ENCODE peak calls at places on chromosomes 11 and 22, in nine cellular contexts. U, O, T, F, Z, S, V, B and Q are unnamed samples.

GRCh38 chr22:50114221-50114981 is 24.6 kb downstream of the MOV10L1 start:
- DNase-seq in B (peak; percentile 74), O (peak; percentile 75), V (peak; percentile 54), F (no peak), Z (no peak), U (no peak), S (peak; percentile 91), T (no peak), Q (no peak)

GRCh38 chr11:6667733-6668374 is 12.2 kb upstream of the DCHS1 start:
- DNase-seq in Z (no peak), O (peak; percentile 43), U (peak; percentile 8), F (peak; percentile 77), B (peak; percentile 59), T (no peak), S (peak; percentile 58), V (peak; percentile 30), Q (no peak)

GRCh38 chr11:12765428-12765827 is 91.2 kb downstream of the TEAD1 start:
- DNase-seq in U (no peak), V (no peak), B (peak; percentile 67), S (peak; percentile 36), F (no peak), Z (no peak), O (peak; percentile 66), T (no peak), Q (no peak)

GRCh38 chr11:63599211-63600122 is 14.8 kb downstream of the PLAAT3 start:
- DNase-seq in O (peak; percentile 49), T (no peak), B (peak; percentile 76), V (peak; percentile 87), F (no peak), U (no peak), S (peak; percentile 42), Z (no peak), Q (no peak)

GRCh38 chr22:34414467-34415440 is 494.5 kb upstream of the LARGE1 start:
- DNase-seq in O (no peak), Z (peak; percentile 43), B (peak; percentile 14), V (peak; percentile 48), U (no peak), T (no peak), F (peak; percentile 98), S (peak; percentile 1), Q (peak; percentile 84)

GRCh38 chr11:61899146-61899841 is 7.9 kb upstream of the FADS3 start:
- DNase-seq in B (peak; percentile 77), O (peak; percentile 74), F (peak; percentile 89), S (peak; percentile 75), V (peak; percentile 69), Z (peak; percentile 89), T (peak; percentile 90), U (peak; percentile 95), Q (peak; percentile 96)

GRCh38 chr11:108237058-108237481 is 14.2 kb downstream of the ATM start:
- DNase-seq in T (no peak), S (no peak), B (no peak), V (no peak), Z (no peak), O (no peak), F (no peak), U (no peak), Q (no peak)

GRCh38 chr11:93984205-93984586 is 37.0 kb upstream of the HEPHL1 start:
- DNase-seq in U (no peak), S (no peak), T (no peak), F (no peak), V (peak; percentile 29), Z (no peak), B (no peak), O (no peak), Q (no peak)

GRCh38 chr11:35040221-35040942 is 98.6 kb upstream of the CD44 start:
- DNase-seq in T (peak; percentile 41), S (peak; percentile 38), U (no peak), V (peak; percentile 95), Z (no peak), F (no peak), B (peak; percentile 88), O (peak; percentile 89), Q (no peak)

GRCh38 chr22:44957267-44957905 is 52.4 kb downstream of the PHF21B start:
- DNase-seq in U (no peak), V (no peak), O (no peak), F (peak; percentile 72), S (no peak), T (no peak), B (peak; percentile 19), Z (no peak), Q (no peak)

GRCh38 chr11:120131941-120132644 is 5.8 kb downstream of the TRIM29 start:
- DNase-seq in V (peak; percentile 80), S (no peak), U (no peak), B (no peak), Z (peak; percentile 37), O (no peak), T (no peak), F (no peak), Q (peak; percentile 31)

GRCh38 chr11:19769820-19770219 is 57.2 kb downstream of the NAV2 start:
- DNase-seq in S (peak; percentile 47), O (peak; percentile 85), T (no peak), B (peak; percentile 67), F (no peak), U (no peak), V (no peak), Z (no peak), Q (no peak)

GRCh38 chr11:31809857-31810778 is 1.0 kb downstream of the PAX6 start:
- DNase-seq in B (peak; percentile 52), S (peak; percentile 38), T (no peak), V (peak; percentile 49), U (peak; percentile 41), O (peak; percentile 62), F (peak; percentile 73), Z (no peak), Q (peak; percentile 69)

GRCh38 chr22:29456211-29456671 is 17.9 kb downstream of the RFPL1 start:
- DNase-seq in V (no peak), U (no peak), F (peak; percentile 36), S (peak; percentile 24), Z (no peak), O (peak; percentile 49), B (peak; percentile 65), T (no peak), Q (peak; percentile 44)

GRCh38 chr22:24106385-24107381 is 74.6 kb upstream of the SUSD2 start:
- DNase-seq in B (peak; percentile 9), V (no peak), O (no peak), S (no peak), T (peak; percentile 20), F (peak; percentile 45), U (no peak), Z (peak; percentile 28), Q (no peak)

GRCh38 chr11:43686207-43686606 is 5.7 kb downstream of the HSD17B12 start:
- DNase-seq in T (no peak), B (no peak), Z (no peak), U (no peak), O (no peak), V (no peak), F (no peak), S (no peak), Q (no peak)

GRCh38 chr11:43681543-43681942 is 1.0 kb downstream of the HSD17B12 start:
- DNase-seq in T (no peak), Z (no peak), F (peak; percentile 30), U (no peak), B (peak; percentile 35), O (peak; percentile 44), V (peak; percentile 11), S (peak; percentile 36), Q (no peak)

GRCh38 chr11:43687120-43687791 is 6.7 kb downstream of the HSD17B12 start:
- DNase-seq in F (peak; percentile 47), Z (no peak), T (no peak), S (peak; percentile 86), V (peak; percentile 80), B (peak; percentile 81), O (peak; percentile 19), U (no peak), Q (no peak)

GRCh38 chr11:43689167-43689566 is 8.6 kb downstream of the HSD17B12 start:
- DNase-seq in Z (no peak), F (no peak), B (no peak), O (no peak), V (no peak), T (no peak), S (no peak), U (no peak), Q (no peak)

GRCh38 chr11:43685483-43685882 is 4.9 kb downstream of the HSD17B12 start:
- DNase-seq in F (no peak), O (no peak), B (peak; percentile 40), V (no peak), T (no peak), U (no peak), Z (no peak), S (no peak), Q (no peak)
- TF ChIP-seq CTCF in F (peak; percentile 24), O (peak; percentile 7), B (peak; percentile 38), V (no peak), T (no peak), U (no peak), Z (no peak), S (peak; percentile 12), Q (no peak)

GRCh38 chr11:98536023-98536422 is 484.7 kb upstream of the CNTN5 start:
- DNase-seq in O (no peak), S (no peak), U (no peak), F (no peak), B (no peak), Z (no peak), T (no peak), V (no peak), Q (no peak)

GRCh38 chr11:98531576-98531975 is 489.2 kb upstream of the CNTN5 start:
- DNase-seq in V (peak; percentile 72), U (no peak), B (no peak), O (no peak), S (no peak), T (no peak), F (no peak), Z (no peak), Q (no peak)
- TF ChIP-seq CTCF in V (no peak), U (no peak), B (no peak), O (no peak), S (no peak), T (no peak), F (no peak), Z (no peak), Q (no peak)

DNA sequence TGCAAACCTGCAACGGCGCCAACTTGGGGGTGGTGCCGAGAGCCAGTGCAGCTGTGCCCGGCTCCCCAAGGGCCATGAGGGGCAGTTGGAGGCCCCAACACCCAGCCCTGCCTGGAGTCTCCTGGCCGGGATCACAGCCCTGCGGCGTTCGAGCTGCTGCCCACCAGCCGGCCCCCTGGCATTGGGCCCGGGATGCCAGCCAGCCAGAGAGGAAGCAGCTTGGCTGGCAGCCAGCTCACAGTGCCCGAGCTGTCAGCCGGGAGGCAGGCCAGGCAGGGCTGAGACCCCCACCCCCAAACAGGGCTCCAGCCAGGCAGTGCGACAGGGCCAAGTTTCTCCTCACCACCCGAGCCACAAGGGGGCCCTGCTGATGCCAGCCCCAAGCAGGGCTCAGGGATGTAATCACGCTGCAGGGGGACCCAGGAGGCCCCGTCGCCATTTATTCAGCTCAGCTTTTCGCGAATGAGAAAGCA is 26.0 kb upstream of the TCF20 start:
- DNase-seq in U (peak; percentile 37), S (no peak), B (no peak), O (no peak), V (no peak), Z (peak; percentile 50), T (no peak), F (peak; percentile 66), Q (no peak)
- TF ChIP-seq CTCF in U (peak; percentile 20), S (no peak), B (peak; percentile 17), O (peak; percentile 22), V (peak; percentile 25), Z (no peak), T (peak; percentile 24), F (peak; percentile 45), Q (no peak)

DNA sequence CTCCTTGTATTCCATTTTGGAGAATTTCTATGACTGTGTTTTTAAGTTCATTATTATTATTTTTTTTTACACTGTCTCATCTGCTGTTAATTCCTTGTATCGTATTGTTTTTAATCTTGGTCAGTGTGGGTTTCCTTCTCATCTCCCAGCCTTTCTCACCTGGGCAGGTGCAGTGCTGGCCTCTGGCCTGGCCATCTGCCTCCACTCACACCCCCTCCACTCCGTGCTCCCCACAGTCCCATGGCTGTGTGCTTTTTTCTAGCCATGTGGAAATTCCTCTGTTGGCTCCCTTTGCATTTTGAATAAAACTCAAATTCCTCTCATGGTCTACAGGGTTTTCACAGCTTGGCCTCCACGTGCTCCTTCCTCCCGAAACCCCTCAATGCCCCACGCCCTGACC is 50.3 kb upstream of the LINC01488 start:
- DNase-seq in S (no peak), O (no peak), F (no peak), Z (no peak), T (no peak), V (no peak), U (no peak), B (no peak), Q (no peak)
- TF ChIP-seq CTCF in S (no peak), O (no peak), F (no peak), Z (no peak), T (no peak), V (no peak), U (no peak), B (no peak), Q (no peak)